ENCODE peak calls at places on chromosomes 12 and 14, in six cellular contexts. X is cardiac muscle cell, Z is suprapubic skin, C is lower lobe of right lung, V is nephron progenitor cell, J is HFFc6. F is an unnamed sample.

GRCh38 chr12:2294651-2295475 is 242.1 kb downstream of the CACNA1C start:
- DNase-seq in V (no peak), X (no peak), Z (peak), J (peak), C (peak), F (no peak)

GRCh38 chr14:89813485-89814080 is 140.9 kb downstream of the EFCAB11 start:
- DNase-seq in X (peak), C (no peak), J (peak), V (peak), Z (no peak), F (no peak)

GRCh38 chr14:62308316-62308715 is 546.1 kb downstream of the SNAPC1 start:
- DNase-seq in C (no peak), J (no peak), X (no peak), V (no peak), Z (no peak), F (no peak)

GRCh38 chr14:70722418-70722817 is 80.7 kb downstream of the TTC9 start:
- DNase-seq in X (no peak), J (no peak), C (no peak), V (no peak), Z (no peak), F (no peak)

GRCh38 chr14:104292084-104292970 is 153.9 kb downstream of the KIF26A start:
- DNase-seq in V (no peak), J (no peak), Z (no peak), X (peak), C (peak), F (no peak)

GRCh38 chr14:57634335-57634734 is 140.7 kb upstream of the CCDC198 start:
- DNase-seq in X (no peak), Z (no peak), C (no peak), J (no peak), V (no peak), F (peak)

GRCh38 chr12:21891763-21892217 is 49.4 kb downstream of the ABCC9 start:
- DNase-seq in Z (no peak), X (no peak), C (no peak), J (no peak), V (no peak), F (no peak)

GRCh38 chr14:100131181-100131580 is 28.3 kb downstream of the DEGS2 start:
- DNase-seq in V (no peak), C (no peak), X (no peak), Z (no peak), J (no peak), F (no peak)

GRCh38 chr12:95208678-95209077 is 8.6 kb downstream of the FGD6 start:
- DNase-seq in J (no peak), C (no peak), X (no peak), V (no peak), Z (no peak), F (no peak)

GRCh38 chr12:38956337-38956736 is 50.9 kb upstream of the CPNE8 start:
- DNase-seq in J (no peak), V (no peak), X (no peak), C (no peak), Z (no peak), F (no peak)

GRCh38 chr12:39178837-39179236 is 264.1 kb downstream of the KIF21A start:
- DNase-seq in C (no peak), J (no peak), X (no peak), V (no peak), Z (no peak), F (peak)

GRCh38 chr14:35229084-35229483 is 63.1 kb upstream of the PSMA6 start:
- DNase-seq in J (no peak), Z (no peak), V (no peak), X (no peak), C (no peak), F (no peak)

GRCh38 chr14:92546347-92547053 is 32.9 kb downstream of the RIN3 start:
- DNase-seq in J (peak), C (no peak), V (no peak), Z (no peak), X (no peak), F (no peak)

GRCh38 chr12:79174656-79175055 is 310.1 kb downstream of the SYT1 start:
- DNase-seq in V (no peak), J (peak), C (no peak), Z (no peak), X (peak), F (peak)

GRCh38 chr14:71463807-71464206 is 468.4 kb upstream of the RGS6 start:
- DNase-seq in Z (no peak), X (no peak), J (no peak), C (no peak), V (no peak), F (no peak)

DNA sequence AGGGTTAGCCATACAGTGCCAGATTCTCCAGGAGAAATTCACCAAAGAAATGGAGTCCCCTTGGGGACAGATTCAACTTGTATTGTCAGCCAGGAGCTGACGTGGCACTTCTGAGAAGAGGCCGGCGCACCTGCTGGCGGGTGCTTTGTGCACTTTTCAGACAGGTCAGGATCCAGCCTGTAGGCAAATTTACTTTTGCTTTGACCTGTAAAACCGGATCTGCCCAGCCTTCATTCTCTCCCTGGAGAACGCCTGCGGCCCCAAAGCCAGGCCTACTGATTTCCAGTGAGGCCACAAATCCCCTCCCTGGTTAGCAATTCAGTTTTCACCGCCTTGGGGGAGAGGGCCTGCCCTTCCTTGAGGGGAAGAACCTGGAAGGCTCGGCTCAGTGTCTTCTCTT is 17.4 kb downstream of the P2RX4 start:
- DNase-seq in C (peak), X (no peak), J (no peak), V (no peak), Z (no peak), F (peak)
- TF ChIP-seq CTCF in C (no peak), X (no peak), J (no peak), V (no peak), Z (no peak), F (no peak)

GRCh38 chr12:56346663-56347062 is 8.0 kb downstream of the IL23A start:
- DNase-seq in X (no peak), V (no peak), Z (no peak), C (no peak), J (no peak), F (no peak)
- TF ChIP-seq CTCF in X (no peak), V (no peak), Z (no peak), C (no peak), J (peak), F (no peak)

DNA sequence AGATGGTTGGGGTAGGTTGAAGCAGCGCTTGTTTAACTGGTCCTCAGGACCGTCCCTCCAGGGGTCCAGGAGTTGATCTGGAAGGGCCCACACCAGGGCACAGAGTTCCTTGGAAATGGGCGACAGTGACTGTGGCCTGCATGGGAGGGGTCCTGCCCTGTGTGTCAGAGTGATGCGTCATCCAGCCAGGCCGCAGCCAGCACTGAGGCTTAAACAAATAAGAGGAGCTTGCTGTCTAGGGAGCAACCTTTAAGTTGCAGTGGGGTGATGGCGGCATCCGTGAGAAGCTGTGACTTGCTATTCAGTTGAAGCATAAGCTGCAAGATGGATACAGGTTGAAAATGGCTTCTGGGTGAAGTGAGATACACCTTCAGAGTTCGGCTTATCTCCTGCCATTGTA is 20.2 kb downstream of the DCAF4 start:
- DNase-seq in X (no peak), J (no peak), C (no peak), Z (no peak), V (no peak), F (no peak)
- TF ChIP-seq CTCF in X (no peak), J (no peak), C (no peak), Z (no peak), V (no peak), F (no peak)

DNA sequence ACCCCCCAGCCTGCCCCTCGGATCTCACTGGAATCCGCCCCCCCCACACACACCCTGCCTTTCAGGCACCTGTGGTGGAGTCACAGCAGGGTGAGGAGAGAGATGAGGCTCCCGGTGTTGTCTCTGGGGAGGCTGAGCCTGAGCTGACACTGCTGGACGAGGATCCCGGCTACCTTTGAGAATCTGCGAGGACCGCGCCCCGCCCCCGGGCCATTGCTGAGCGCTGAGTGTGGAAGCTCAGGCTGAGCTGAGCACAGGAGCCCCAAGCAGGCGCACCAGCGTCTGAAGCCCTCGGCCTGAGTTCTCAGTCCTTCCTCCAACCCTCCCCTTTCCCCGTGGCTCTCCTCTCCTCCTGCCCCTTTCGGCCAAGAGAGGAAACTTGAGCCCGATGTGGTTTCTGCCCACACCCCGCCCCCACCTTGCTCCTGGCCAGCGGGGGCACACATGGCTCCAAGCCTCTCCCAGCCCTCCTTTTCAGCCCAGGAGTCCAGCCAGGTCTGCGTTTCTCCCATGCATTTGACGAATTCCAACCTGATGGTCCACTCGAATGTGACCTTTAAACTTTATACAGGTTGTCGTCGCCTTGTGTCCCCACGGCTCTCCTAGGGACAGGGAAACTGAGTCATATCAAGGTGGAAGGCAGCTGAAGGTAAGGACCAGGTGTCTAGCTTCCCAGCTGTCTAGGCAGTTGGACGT is at the start of gene NFE2:
- DNase-seq in X (peak), J (peak), Z (peak), V (peak), C (peak), F (no peak)
- TF ChIP-seq CTCF in X (peak), J (no peak), Z (no peak), V (no peak), C (no peak), F (no peak)

DNA sequence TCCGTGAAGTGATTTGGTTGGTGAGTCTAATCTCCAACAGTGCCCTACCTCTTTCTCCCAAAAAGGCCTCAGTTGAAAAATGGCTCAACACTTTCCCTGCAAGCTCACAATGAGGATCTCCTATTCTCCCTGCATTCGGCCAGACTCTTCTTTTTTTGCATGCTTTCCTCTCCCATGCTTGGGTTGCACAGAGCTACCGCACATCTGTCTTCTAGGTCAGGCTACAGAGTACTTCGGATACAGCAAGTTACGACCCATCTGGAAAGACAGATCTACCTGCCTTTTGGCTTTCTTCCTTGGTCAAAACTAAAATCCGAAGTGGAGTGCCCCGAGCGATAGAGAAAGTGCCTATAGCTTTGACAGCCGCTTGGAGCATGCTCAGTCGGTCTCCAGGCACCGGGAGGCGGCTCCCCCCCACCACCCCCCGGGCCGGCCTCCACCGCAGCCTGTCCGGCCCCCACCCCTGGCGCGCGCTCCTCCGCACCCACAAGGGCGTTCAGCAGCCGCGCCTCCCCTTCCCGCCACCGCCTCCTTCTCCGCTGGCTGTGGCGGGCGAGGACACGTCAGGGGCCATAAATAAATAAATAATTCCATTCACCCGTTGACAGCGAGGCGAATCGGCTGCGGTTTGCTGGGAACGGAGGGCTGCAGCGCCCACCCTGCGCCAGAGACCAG is at the start of gene SLC16A7:
- DNase-seq in V (peak), J (peak), X (peak), C (peak), Z (peak), F (peak)
- TF ChIP-seq CTCF in V (no peak), J (no peak), X (no peak), C (no peak), Z (no peak), F (peak)

GRCh38 chr12:126601184-126602170 is 1536.2 kb downstream of the AACS start:
- DNase-seq in C (no peak), X (no peak), V (no peak), Z (no peak), J (no peak), F (no peak)
- TF ChIP-seq CTCF in C (no peak), X (no peak), V (no peak), Z (no peak), J (no peak), F (no peak)

DNA sequence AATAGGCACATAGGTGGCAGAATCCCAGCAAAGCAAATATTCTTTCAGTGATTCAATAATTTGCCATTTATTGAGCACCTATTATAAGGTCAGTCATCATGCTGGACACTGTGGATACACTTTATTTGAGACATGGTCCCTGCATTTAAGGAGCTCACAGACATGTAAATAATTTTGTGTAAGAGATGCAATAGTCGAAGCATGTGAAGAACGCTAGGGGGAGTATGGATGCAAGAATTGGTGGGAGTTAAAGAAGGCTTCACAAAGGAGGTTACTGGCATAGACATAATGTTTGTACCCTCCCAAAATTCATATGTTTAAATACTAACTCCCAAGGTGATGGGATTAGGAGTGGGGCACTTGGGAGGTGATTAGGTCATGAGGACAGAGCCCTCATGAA is 260.6 kb upstream of the GARIN6 start:
- DNase-seq in J (no peak), V (no peak), Z (no peak), X (peak), C (no peak), F (peak)
- TF ChIP-seq CTCF in J (no peak), V (peak), Z (no peak), X (peak), C (no peak), F (peak)

F was measured in LNCaP clone FGC.